ENCODE peak calls at places on chromosomes 11 and 22, in ten cellular contexts. One of them, this sample, is unnamed.

GRCh38 chr22:35349368-35349703 is 31.6 kb upstream of the HMOX1 start:
- DNase-seq in heart left ventricle: no peak
- DNase-seq in fibroblast of mammary gland: no peak
- DNase-seq in tibial nerve: no peak
- DNase-seq in brain microvascular endothelial cell: no peak
- DNase-seq in mucosa of descending colon: peak
- DNase-seq in CD8-positive, alpha-beta T cell: no peak
- DNase-seq in neural progenitor cell: no peak
- DNase-seq in hepatocyte: no peak
- DNase-seq in fibroblast of pulmonary artery: no peak
- DNase-seq in this sample: no peak

GRCh38 chr22:22248878-22249277 is 4.3 kb downstream of the VPREB1 start:
- DNase-seq in tibial nerve: no peak
- DNase-seq in fibroblast of pulmonary artery: no peak
- DNase-seq in brain microvascular endothelial cell: no peak
- DNase-seq in mucosa of descending colon: no peak
- DNase-seq in hepatocyte: no peak
- DNase-seq in neural progenitor cell: no peak
- DNase-seq in heart left ventricle: no peak
- DNase-seq in CD8-positive, alpha-beta T cell: no peak
- DNase-seq in fibroblast of mammary gland: no peak
- DNase-seq in this sample: no peak

GRCh38 chr11:109237636-109238035 is 184.4 kb upstream of the C11orf87 start:
- DNase-seq in brain microvascular endothelial cell: no peak
- DNase-seq in heart left ventricle: no peak
- DNase-seq in hepatocyte: no peak
- DNase-seq in mucosa of descending colon: no peak
- DNase-seq in CD8-positive, alpha-beta T cell: no peak
- DNase-seq in fibroblast of pulmonary artery: no peak
- DNase-seq in fibroblast of mammary gland: no peak
- DNase-seq in tibial nerve: no peak
- DNase-seq in neural progenitor cell: no peak
- DNase-seq in this sample: no peak

GRCh38 chr11:78727816-78728215 is 153.2 kb upstream of the NARS2 start:
- DNase-seq in tibial nerve: no peak
- DNase-seq in mucosa of descending colon: no peak
- DNase-seq in brain microvascular endothelial cell: no peak
- DNase-seq in fibroblast of mammary gland: no peak
- DNase-seq in neural progenitor cell: no peak
- DNase-seq in hepatocyte: no peak
- DNase-seq in fibroblast of pulmonary artery: no peak
- DNase-seq in CD8-positive, alpha-beta T cell: no peak
- DNase-seq in heart left ventricle: no peak
- DNase-seq in this sample: no peak

GRCh38 chr11:120432056-120433018 is 79.2 kb upstream of the GRIK4 start:
- DNase-seq in CD8-positive, alpha-beta T cell: no peak
- DNase-seq in hepatocyte: peak
- DNase-seq in brain microvascular endothelial cell: peak
- DNase-seq in heart left ventricle: peak
- DNase-seq in fibroblast of pulmonary artery: peak
- DNase-seq in tibial nerve: peak
- DNase-seq in mucosa of descending colon: no peak
- DNase-seq in fibroblast of mammary gland: peak
- DNase-seq in neural progenitor cell: no peak
- DNase-seq in this sample: peak

GRCh38 chr11:78499971-78500370 is 74.7 kb downstream of the NARS2 start:
- DNase-seq in tibial nerve: no peak
- DNase-seq in brain microvascular endothelial cell: no peak
- DNase-seq in neural progenitor cell: no peak
- DNase-seq in CD8-positive, alpha-beta T cell: no peak
- DNase-seq in heart left ventricle: no peak
- DNase-seq in mucosa of descending colon: no peak
- DNase-seq in fibroblast of pulmonary artery: peak
- DNase-seq in hepatocyte: no peak
- DNase-seq in fibroblast of mammary gland: peak
- DNase-seq in this sample: peak

GRCh38 chr11:35912883-35913614 is 30.8 kb upstream of the LDLRAD3 start:
- DNase-seq in hepatocyte: no peak
- DNase-seq in tibial nerve: no peak
- DNase-seq in heart left ventricle: no peak
- DNase-seq in CD8-positive, alpha-beta T cell: no peak
- DNase-seq in neural progenitor cell: no peak
- DNase-seq in fibroblast of mammary gland: no peak
- DNase-seq in mucosa of descending colon: no peak
- DNase-seq in brain microvascular endothelial cell: no peak
- DNase-seq in fibroblast of pulmonary artery: no peak
- DNase-seq in this sample: no peak

GRCh38 chr22:40560551-40560950 is 76.0 kb downstream of the MRTFA start:
- DNase-seq in mucosa of descending colon: no peak
- DNase-seq in CD8-positive, alpha-beta T cell: no peak
- DNase-seq in tibial nerve: no peak
- DNase-seq in hepatocyte: no peak
- DNase-seq in heart left ventricle: no peak
- DNase-seq in brain microvascular endothelial cell: peak
- DNase-seq in fibroblast of pulmonary artery: peak
- DNase-seq in fibroblast of mammary gland: peak
- DNase-seq in neural progenitor cell: no peak
- DNase-seq in this sample: peak

GRCh38 chr11:65573391-65574146 is 1.2 kb downstream of the FAM89B start:
- DNase-seq in brain microvascular endothelial cell: no peak
- DNase-seq in heart left ventricle: no peak
- DNase-seq in tibial nerve: no peak
- DNase-seq in neural progenitor cell: no peak
- DNase-seq in fibroblast of pulmonary artery: no peak
- DNase-seq in hepatocyte: no peak
- DNase-seq in fibroblast of mammary gland: no peak
- DNase-seq in CD8-positive, alpha-beta T cell: no peak
- DNase-seq in mucosa of descending colon: peak
- DNase-seq in this sample: no peak

GRCh38 chr22:37904572-37905533 is 1.2 kb upstream of the MICALL1 start:
- DNase-seq in tibial nerve: peak
- DNase-seq in heart left ventricle: no peak
- DNase-seq in brain microvascular endothelial cell: peak
- DNase-seq in CD8-positive, alpha-beta T cell: no peak
- DNase-seq in fibroblast of mammary gland: peak
- DNase-seq in neural progenitor cell: no peak
- DNase-seq in hepatocyte: peak
- DNase-seq in fibroblast of pulmonary artery: peak
- DNase-seq in mucosa of descending colon: peak
- DNase-seq in this sample: peak

GRCh38 chr11:100948936-100949335 is 180.7 kb downstream of the PGR start:
- DNase-seq in fibroblast of pulmonary artery: peak
- DNase-seq in CD8-positive, alpha-beta T cell: no peak
- DNase-seq in mucosa of descending colon: no peak
- DNase-seq in brain microvascular endothelial cell: no peak
- DNase-seq in heart left ventricle: no peak
- DNase-seq in neural progenitor cell: no peak
- DNase-seq in tibial nerve: no peak
- DNase-seq in hepatocyte: no peak
- DNase-seq in fibroblast of mammary gland: no peak
- DNase-seq in this sample: no peak

GRCh38 chr11:73274722-73275380 is 2.7 kb downstream of the P2RY6 start:
- DNase-seq in fibroblast of pulmonary artery: no peak
- DNase-seq in CD8-positive, alpha-beta T cell: no peak
- DNase-seq in neural progenitor cell: no peak
- DNase-seq in mucosa of descending colon: no peak
- DNase-seq in brain microvascular endothelial cell: no peak
- DNase-seq in hepatocyte: no peak
- DNase-seq in fibroblast of mammary gland: no peak
- DNase-seq in heart left ventricle: peak
- DNase-seq in tibial nerve: no peak
- DNase-seq in this sample: no peak

GRCh38 chr11:59997800-59998199 is 19.2 kb upstream of the OOSP4B start:
- DNase-seq in fibroblast of pulmonary artery: no peak
- DNase-seq in tibial nerve: no peak
- DNase-seq in brain microvascular endothelial cell: no peak
- DNase-seq in CD8-positive, alpha-beta T cell: no peak
- DNase-seq in hepatocyte: no peak
- DNase-seq in neural progenitor cell: no peak
- DNase-seq in heart left ventricle: no peak
- DNase-seq in mucosa of descending colon: no peak
- DNase-seq in fibroblast of mammary gland: no peak
- DNase-seq in this sample: no peak

GRCh38 chr11:135074397-135074998 is 662.5 kb upstream of the B3GAT1 start:
- DNase-seq in tibial nerve: no peak
- DNase-seq in fibroblast of pulmonary artery: no peak
- DNase-seq in hepatocyte: peak
- DNase-seq in mucosa of descending colon: no peak
- DNase-seq in heart left ventricle: no peak
- DNase-seq in brain microvascular endothelial cell: no peak
- DNase-seq in fibroblast of mammary gland: peak
- DNase-seq in CD8-positive, alpha-beta T cell: no peak
- DNase-seq in neural progenitor cell: peak
- DNase-seq in this sample: no peak

GRCh38 chr11:61134801-61135257 is 26.4 kb downstream of the VPS37C start:
- DNase-seq in fibroblast of mammary gland: no peak
- DNase-seq in tibial nerve: no peak
- DNase-seq in heart left ventricle: no peak
- DNase-seq in fibroblast of pulmonary artery: no peak
- DNase-seq in CD8-positive, alpha-beta T cell: no peak
- DNase-seq in brain microvascular endothelial cell: no peak
- DNase-seq in mucosa of descending colon: no peak
- DNase-seq in hepatocyte: no peak
- DNase-seq in neural progenitor cell: no peak
- DNase-seq in this sample: no peak

GRCh38 chr11:128235446-128235845 is 351.9 kb downstream of the ETS1 start:
- DNase-seq in tibial nerve: no peak
- DNase-seq in neural progenitor cell: no peak
- DNase-seq in fibroblast of mammary gland: no peak
- DNase-seq in mucosa of descending colon: no peak
- DNase-seq in heart left ventricle: no peak
- DNase-seq in CD8-positive, alpha-beta T cell: no peak
- DNase-seq in hepatocyte: peak
- DNase-seq in brain microvascular endothelial cell: no peak
- DNase-seq in fibroblast of pulmonary artery: peak
- DNase-seq in this sample: peak

GRCh38 chr11:86234831-86235461 is 9.6 kb upstream of the EED start:
- DNase-seq in hepatocyte: no peak
- DNase-seq in fibroblast of pulmonary artery: no peak
- DNase-seq in neural progenitor cell: no peak
- DNase-seq in fibroblast of mammary gland: no peak
- DNase-seq in tibial nerve: no peak
- DNase-seq in brain microvascular endothelial cell: no peak
- DNase-seq in mucosa of descending colon: no peak
- DNase-seq in heart left ventricle: no peak
- DNase-seq in CD8-positive, alpha-beta T cell: no peak
- DNase-seq in this sample: no peak

GRCh38 chr11:78244546-78245315 is 56.0 kb downstream of the USP35 start:
- DNase-seq in neural progenitor cell: no peak
- DNase-seq in brain microvascular endothelial cell: no peak
- DNase-seq in fibroblast of mammary gland: peak
- DNase-seq in hepatocyte: no peak
- DNase-seq in tibial nerve: no peak
- DNase-seq in heart left ventricle: no peak
- DNase-seq in CD8-positive, alpha-beta T cell: no peak
- DNase-seq in mucosa of descending colon: no peak
- DNase-seq in fibroblast of pulmonary artery: peak
- DNase-seq in this sample: peak

GRCh38 chr11:5933116-5933515 is 8.9 kb upstream of the OR56A3 start:
- DNase-seq in fibroblast of pulmonary artery: no peak
- DNase-seq in mucosa of descending colon: no peak
- DNase-seq in CD8-positive, alpha-beta T cell: no peak
- DNase-seq in brain microvascular endothelial cell: no peak
- DNase-seq in tibial nerve: no peak
- DNase-seq in hepatocyte: no peak
- DNase-seq in heart left ventricle: no peak
- DNase-seq in neural progenitor cell: no peak
- DNase-seq in fibroblast of mammary gland: no peak
- DNase-seq in this sample: no peak
- TF ChIP-seq CTCF in fibroblast of pulmonary artery: no peak
- TF ChIP-seq CTCF in mucosa of descending colon: no peak
- TF ChIP-seq CTCF in CD8-positive, alpha-beta T cell: no peak
- TF ChIP-seq CTCF in brain microvascular endothelial cell: no peak
- TF ChIP-seq CTCF in tibial nerve: no peak
- TF ChIP-seq CTCF in hepatocyte: no peak
- TF ChIP-seq CTCF in heart left ventricle: no peak
- TF ChIP-seq CTCF in neural progenitor cell: no peak
- TF ChIP-seq CTCF in fibroblast of mammary gland: no peak
- TF ChIP-seq CTCF in this sample: no peak

DNA sequence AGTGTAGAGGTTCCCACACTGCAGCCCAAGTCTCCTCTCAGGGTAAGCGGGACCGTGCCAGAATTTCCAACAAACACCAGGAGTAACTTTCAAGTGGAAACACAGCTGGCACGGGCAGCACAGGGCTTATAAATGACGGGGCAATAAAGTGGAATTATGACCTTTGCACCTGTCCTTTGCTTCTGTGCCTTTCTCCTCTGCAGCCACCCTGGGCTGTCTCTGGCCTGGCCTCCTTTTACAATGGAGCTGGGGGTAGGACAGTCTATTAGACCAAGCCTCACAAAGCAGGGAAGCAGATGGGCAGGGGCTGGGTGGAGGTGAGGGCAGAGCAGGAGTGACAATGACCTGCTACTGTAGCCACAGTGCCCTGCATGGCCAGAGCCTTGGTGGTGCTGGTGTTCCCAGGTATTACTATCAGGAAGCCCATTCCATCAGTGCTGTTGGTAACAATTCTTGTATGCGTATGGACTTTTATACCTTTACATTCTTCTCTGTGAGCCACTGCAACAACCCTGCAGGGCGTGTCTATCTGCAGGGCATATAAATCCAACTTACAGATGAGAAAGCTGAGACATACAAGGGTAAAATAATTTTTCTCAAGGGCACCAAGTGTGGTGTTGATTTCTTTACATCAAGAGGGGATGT is 387.8 kb downstream of the CTTN start:
- DNase-seq in brain microvascular endothelial cell: no peak
- DNase-seq in tibial nerve: no peak
- DNase-seq in fibroblast of pulmonary artery: no peak
- DNase-seq in heart left ventricle: no peak
- DNase-seq in neural progenitor cell: no peak
- DNase-seq in hepatocyte: peak
- DNase-seq in fibroblast of mammary gland: no peak
- DNase-seq in CD8-positive, alpha-beta T cell: no peak
- DNase-seq in mucosa of descending colon: no peak
- DNase-seq in this sample: no peak
- H3K4me3 ChIP-seq in brain microvascular endothelial cell: no peak
- H3K4me3 ChIP-seq in tibial nerve: no peak
- H3K4me3 ChIP-seq in fibroblast of pulmonary artery: no peak
- H3K4me3 ChIP-seq in heart left ventricle: no peak
- H3K4me3 ChIP-seq in neural progenitor cell: no peak
- H3K4me3 ChIP-seq in hepatocyte: no peak
- H3K4me3 ChIP-seq in fibroblast of mammary gland: no peak
- H3K4me3 ChIP-seq in CD8-positive, alpha-beta T cell: no peak
- H3K4me3 ChIP-seq in mucosa of descending colon: no peak
- H3K4me3 ChIP-seq in this sample: no peak

GRCh38 chr22:24071686-24072085 is 60.6 kb downstream of the CABIN1 start:
- DNase-seq in neural progenitor cell: no peak
- DNase-seq in tibial nerve: no peak
- DNase-seq in heart left ventricle: no peak
- DNase-seq in hepatocyte: no peak
- DNase-seq in brain microvascular endothelial cell: no peak
- DNase-seq in CD8-positive, alpha-beta T cell: no peak
- DNase-seq in fibroblast of mammary gland: no peak
- DNase-seq in fibroblast of pulmonary artery: no peak
- DNase-seq in mucosa of descending colon: no peak
- DNase-seq in this sample: no peak
- TF ChIP-seq CTCF in neural progenitor cell: no peak
- TF ChIP-seq CTCF in tibial nerve: no peak
- TF ChIP-seq CTCF in heart left ventricle: no peak
- TF ChIP-seq CTCF in hepatocyte: no peak
- TF ChIP-seq CTCF in brain microvascular endothelial cell: no peak
- TF ChIP-seq CTCF in CD8-positive, alpha-beta T cell: no peak
- TF ChIP-seq CTCF in fibroblast of mammary gland: no peak
- TF ChIP-seq CTCF in fibroblast of pulmonary artery: no peak
- TF ChIP-seq CTCF in mucosa of descending colon: no peak
- TF ChIP-seq CTCF in this sample: no peak

GRCh38 chr22:46150615-46151423 is 493 bp downstream of the PPARA start:
- DNase-seq in CD8-positive, alpha-beta T cell: peak
- DNase-seq in mucosa of descending colon: peak
- DNase-seq in hepatocyte: peak
- DNase-seq in brain microvascular endothelial cell: no peak
- DNase-seq in fibroblast of pulmonary artery: no peak
- DNase-seq in tibial nerve: no peak
- DNase-seq in fibroblast of mammary gland: no peak
- DNase-seq in neural progenitor cell: peak
- DNase-seq in heart left ventricle: no peak
- DNase-seq in this sample: no peak
- H3K4me3 ChIP-seq in CD8-positive, alpha-beta T cell: peak
- H3K4me3 ChIP-seq in mucosa of descending colon: peak
- H3K4me3 ChIP-seq in hepatocyte: peak
- H3K4me3 ChIP-seq in brain microvascular endothelial cell: peak
- H3K4me3 ChIP-seq in fibroblast of pulmonary artery: peak
- H3K4me3 ChIP-seq in tibial nerve: peak
- H3K4me3 ChIP-seq in fibroblast of mammary gland: peak
- H3K4me3 ChIP-seq in neural progenitor cell: peak
- H3K4me3 ChIP-seq in heart left ventricle: peak
- H3K4me3 ChIP-seq in this sample: peak